ENCODE peak calls at places on chromosomes 4 and X, in seven cellular contexts. One of them, this sample, is unnamed.

GRCh38 chrX:53883196-53883595 is 161.1 kb downstream of the PHF8 start:
- DNase-seq in lower leg skin: no peak
- DNase-seq in right lobe of liver: no peak
- DNase-seq in HepG2: peak; percentile 77
- DNase-seq in Peyer's patch: no peak
- DNase-seq in A549: no peak
- DNase-seq in IMR-90: no peak
- DNase-seq in this sample: no peak

GRCh38 chr4:168930413-168931196 is 79.5 kb downstream of the CBR4 start:
- DNase-seq in lower leg skin: no peak
- DNase-seq in IMR-90: no peak
- DNase-seq in right lobe of liver: no peak
- DNase-seq in Peyer's patch: no peak
- DNase-seq in A549: no peak
- DNase-seq in HepG2: no peak
- DNase-seq in this sample: no peak

GRCh38 chrX:103187953-103188475 is 26.9 kb upstream of the BEX4 start:
- DNase-seq in lower leg skin: no peak
- DNase-seq in HepG2: no peak
- DNase-seq in IMR-90: no peak
- DNase-seq in A549: no peak
- DNase-seq in right lobe of liver: no peak
- DNase-seq in Peyer's patch: no peak
- DNase-seq in this sample: no peak

GRCh38 chr4:126130200-126130599 is 815.4 kb downstream of the FAT4 start:
- DNase-seq in HepG2: no peak
- DNase-seq in A549: no peak
- DNase-seq in lower leg skin: no peak
- DNase-seq in IMR-90: peak; percentile 52
- DNase-seq in Peyer's patch: no peak
- DNase-seq in right lobe of liver: no peak
- DNase-seq in this sample: no peak

GRCh38 chr4:30720656-30721352 is 635 bp downstream of the PCDH7 start:
- DNase-seq in right lobe of liver: no peak
- DNase-seq in IMR-90: peak; percentile 61
- DNase-seq in HepG2: no peak
- DNase-seq in Peyer's patch: no peak
- DNase-seq in lower leg skin: peak; percentile 85
- DNase-seq in A549: peak; percentile 4
- DNase-seq in this sample: no peak

GRCh38 chrX:97740886-97741285 is 857.2 kb downstream of the RPA4 start:
- DNase-seq in Peyer's patch: no peak
- DNase-seq in IMR-90: no peak
- DNase-seq in right lobe of liver: no peak
- DNase-seq in lower leg skin: no peak
- DNase-seq in HepG2: no peak
- DNase-seq in A549: no peak
- DNase-seq in this sample: no peak

GRCh38 chr4:120785202-120785601 is 137.3 kb downstream of the PRDM5 start:
- DNase-seq in HepG2: no peak
- DNase-seq in lower leg skin: no peak
- DNase-seq in IMR-90: no peak
- DNase-seq in Peyer's patch: no peak
- DNase-seq in right lobe of liver: no peak
- DNase-seq in A549: no peak
- DNase-seq in this sample: no peak

GRCh38 chr4:1503583-1504471 is 97.6 kb upstream of the NKX1-1 start:
- DNase-seq in lower leg skin: peak; percentile 74
- DNase-seq in IMR-90: no peak
- DNase-seq in A549: no peak
- DNase-seq in right lobe of liver: peak; percentile 53
- DNase-seq in Peyer's patch: peak; percentile 28
- DNase-seq in HepG2: no peak
- DNase-seq in this sample: no peak

GRCh38 chr4:94582517-94582916 is 130.8 kb downstream of the PDLIM5 start:
- DNase-seq in HepG2: no peak
- DNase-seq in lower leg skin: no peak
- DNase-seq in IMR-90: no peak
- DNase-seq in A549: no peak
- DNase-seq in Peyer's patch: no peak
- DNase-seq in right lobe of liver: no peak
- DNase-seq in this sample: no peak

GRCh38 chrX:132022863-132023116 is 312 bp upstream of the STK26 start:
- DNase-seq in Peyer's patch: no peak
- DNase-seq in IMR-90: no peak
- DNase-seq in lower leg skin: no peak
- DNase-seq in right lobe of liver: peak; percentile 37
- DNase-seq in A549: peak; percentile 1
- DNase-seq in HepG2: no peak
- DNase-seq in this sample: no peak

GRCh38 chrX:132023117-132023895 is at the start of gene STK26:
- DNase-seq in A549: peak; percentile 48
- DNase-seq in IMR-90: no peak
- DNase-seq in Peyer's patch: peak; percentile 89
- DNase-seq in lower leg skin: peak; percentile 92
- DNase-seq in HepG2: peak; percentile 44
- DNase-seq in right lobe of liver: peak; percentile 82
- DNase-seq in this sample: peak; percentile 90

GRCh38 chrX:132025085-132025484 is 2.0 kb downstream of the STK26 start:
- DNase-seq in IMR-90: no peak
- DNase-seq in right lobe of liver: no peak
- DNase-seq in lower leg skin: no peak
- DNase-seq in Peyer's patch: no peak
- DNase-seq in A549: no peak
- DNase-seq in HepG2: peak; percentile 3
- DNase-seq in this sample: peak; percentile 23

GRCh38 chrX:132022115-132022862 is 813 bp upstream of the STK26 start:
- DNase-seq in A549: peak; percentile 14
- DNase-seq in IMR-90: no peak
- DNase-seq in HepG2: peak; percentile 2
- DNase-seq in Peyer's patch: no peak
- DNase-seq in lower leg skin: no peak
- DNase-seq in right lobe of liver: no peak
- DNase-seq in this sample: peak; percentile 60

DNA sequence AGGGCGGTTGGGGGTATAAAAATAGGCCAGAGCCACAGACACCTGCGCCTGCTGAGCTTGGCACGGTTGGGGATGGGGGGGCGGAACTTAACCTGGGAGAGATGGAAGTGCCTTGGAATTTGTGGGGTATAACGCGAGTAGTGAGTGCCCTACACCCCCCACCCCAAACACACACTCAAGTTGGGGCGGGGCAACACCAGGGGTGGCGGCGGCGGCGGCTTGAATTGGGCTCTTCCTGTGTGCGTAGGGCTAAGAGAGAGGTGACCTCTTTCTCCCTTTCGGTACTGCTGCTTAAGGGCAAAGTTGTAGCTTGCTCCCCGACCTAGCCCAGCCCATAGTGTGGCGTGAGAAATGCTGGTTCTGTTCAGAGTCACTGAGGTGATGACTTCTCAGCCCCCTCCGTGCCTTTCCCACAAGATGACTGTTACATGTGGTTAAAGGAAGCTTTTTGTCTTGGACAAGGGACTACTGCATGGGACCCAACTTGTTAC is 839 bp downstream of the STK26 start:
- DNase-seq in IMR-90: no peak
- DNase-seq in Peyer's patch: peak; percentile 54
- DNase-seq in right lobe of liver: no peak
- DNase-seq in HepG2: no peak
- DNase-seq in A549: peak; percentile 2
- DNase-seq in lower leg skin: no peak
- DNase-seq in this sample: peak; percentile 64
- TF ChIP-seq POLR2A in IMR-90: no peak
- TF ChIP-seq POLR2A in Peyer's patch: no peak
- TF ChIP-seq POLR2A in right lobe of liver: no peak
- TF ChIP-seq POLR2A in HepG2: peak; percentile 0
- TF ChIP-seq POLR2A in A549: no peak
- TF ChIP-seq POLR2A in lower leg skin: no peak
- TF ChIP-seq POLR2A in this sample: no peak

GRCh38 chr4:186693894-186694293 is 29.8 kb downstream of the FAT1 start:
- DNase-seq in right lobe of liver: no peak
- DNase-seq in lower leg skin: no peak
- DNase-seq in A549: no peak
- DNase-seq in IMR-90: no peak
- DNase-seq in HepG2: no peak
- DNase-seq in Peyer's patch: no peak
- DNase-seq in this sample: no peak

GRCh38 chr4:186689476-186689875 is 34.2 kb downstream of the FAT1 start:
- DNase-seq in Peyer's patch: no peak
- DNase-seq in lower leg skin: no peak
- DNase-seq in IMR-90: no peak
- DNase-seq in right lobe of liver: no peak
- DNase-seq in HepG2: no peak
- DNase-seq in A549: no peak
- DNase-seq in this sample: no peak

GRCh38 chr4:186691396-186691795 is 32.3 kb downstream of the FAT1 start:
- DNase-seq in HepG2: no peak
- DNase-seq in IMR-90: no peak
- DNase-seq in A549: no peak
- DNase-seq in right lobe of liver: no peak
- DNase-seq in Peyer's patch: no peak
- DNase-seq in lower leg skin: no peak
- DNase-seq in this sample: no peak

GRCh38 chr4:186695392-186695791 is 28.3 kb downstream of the FAT1 start:
- DNase-seq in right lobe of liver: no peak
- DNase-seq in lower leg skin: no peak
- DNase-seq in Peyer's patch: no peak
- DNase-seq in A549: no peak
- DNase-seq in IMR-90: no peak
- DNase-seq in HepG2: no peak
- DNase-seq in this sample: no peak

GRCh38 chr4:186693159-186693815 is 30.4 kb downstream of the FAT1 start:
- DNase-seq in right lobe of liver: no peak
- DNase-seq in A549: peak; percentile 72
- DNase-seq in IMR-90: peak; percentile 87
- DNase-seq in lower leg skin: peak; percentile 87
- DNase-seq in Peyer's patch: peak; percentile 61
- DNase-seq in HepG2: no peak
- DNase-seq in this sample: peak; percentile 57
- TF ChIP-seq POLR2A in right lobe of liver: no peak
- TF ChIP-seq POLR2A in A549: no peak
- TF ChIP-seq POLR2A in IMR-90: no peak
- TF ChIP-seq POLR2A in lower leg skin: no peak
- TF ChIP-seq POLR2A in Peyer's patch: no peak
- TF ChIP-seq POLR2A in HepG2: no peak
- TF ChIP-seq POLR2A in this sample: no peak

DNA sequence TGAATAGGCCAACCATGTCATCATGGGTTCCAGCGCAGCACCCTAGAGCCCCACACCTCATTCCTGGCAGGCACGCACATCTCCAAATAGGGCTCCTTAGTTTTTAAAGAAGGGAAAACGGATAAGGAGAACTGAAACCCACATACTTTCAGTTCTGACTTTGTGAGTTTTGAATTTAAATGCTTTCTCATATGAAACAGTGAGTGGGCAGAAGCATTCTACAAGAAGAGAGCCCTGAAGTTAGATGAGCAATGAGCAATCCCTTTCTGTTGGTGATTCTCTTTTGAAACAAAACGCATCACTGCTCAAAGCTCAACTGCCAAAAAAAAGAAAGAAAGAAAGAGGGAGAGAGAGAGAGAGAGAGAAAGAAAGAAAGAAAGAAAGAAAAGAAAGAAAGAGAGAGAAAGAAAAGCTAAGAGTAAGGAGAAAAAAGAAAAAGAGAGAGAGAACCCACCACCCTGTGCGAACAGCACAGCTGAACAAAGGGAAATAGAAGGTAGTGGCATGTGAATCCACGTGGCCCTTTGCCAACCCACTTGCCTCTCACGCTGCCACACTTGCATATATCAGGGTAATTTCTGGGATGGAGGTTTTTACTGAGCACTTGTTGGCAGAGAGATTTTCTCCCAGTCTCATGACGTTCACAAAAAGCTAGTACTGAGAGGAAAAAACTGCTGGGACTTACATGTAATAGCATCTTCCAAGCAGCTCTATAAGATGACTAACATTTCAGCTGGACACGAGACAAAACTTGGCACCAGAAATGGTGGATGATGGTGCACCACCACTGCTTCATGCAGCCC is 31.0 kb downstream of the TMSB4X start:
- DNase-seq in right lobe of liver: no peak
- DNase-seq in HepG2: no peak
- DNase-seq in A549: no peak
- DNase-seq in Peyer's patch: no peak
- DNase-seq in lower leg skin: no peak
- DNase-seq in IMR-90: peak; percentile 70
- DNase-seq in this sample: no peak
- TF ChIP-seq POLR2A in right lobe of liver: no peak
- TF ChIP-seq POLR2A in HepG2: no peak
- TF ChIP-seq POLR2A in A549: no peak
- TF ChIP-seq POLR2A in Peyer's patch: no peak
- TF ChIP-seq POLR2A in lower leg skin: no peak
- TF ChIP-seq POLR2A in IMR-90: no peak
- TF ChIP-seq POLR2A in this sample: no peak

DNA sequence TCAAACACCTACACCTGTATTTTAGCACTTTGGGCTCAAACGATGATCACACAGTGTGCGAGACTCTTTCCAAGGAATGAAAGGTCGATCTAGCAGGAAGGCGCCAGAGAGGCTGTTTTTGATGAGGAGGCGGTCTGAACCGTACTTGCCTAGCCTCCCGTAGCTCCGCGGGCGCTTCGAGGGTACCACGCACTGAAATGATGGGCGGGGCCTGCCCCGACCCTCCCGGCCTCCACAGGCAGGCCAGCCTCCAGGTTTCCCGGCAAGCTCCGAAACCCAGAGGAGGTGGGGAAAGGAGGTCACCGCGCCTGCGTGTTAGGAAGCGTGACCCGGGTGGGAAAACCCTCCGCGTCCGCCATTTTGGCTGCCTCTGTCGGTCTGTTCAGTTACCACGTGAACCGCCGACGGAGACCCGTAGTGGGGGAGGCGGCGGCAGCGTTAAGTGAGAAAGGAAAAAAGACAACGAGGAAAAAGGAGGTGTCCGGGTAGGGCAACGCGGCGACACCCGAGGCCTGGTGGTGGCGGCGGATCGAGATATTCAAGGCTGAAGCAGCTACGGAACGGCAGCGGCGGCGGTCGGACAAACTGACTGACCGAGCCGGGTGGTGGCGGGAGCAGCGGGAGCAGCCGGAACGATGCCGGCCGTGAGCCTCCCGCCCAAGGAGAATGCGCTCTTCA is at the start of gene NAA15:
- DNase-seq in A549: peak; percentile 84
- DNase-seq in Peyer's patch: peak; percentile 99
- DNase-seq in HepG2: peak; percentile 96
- DNase-seq in lower leg skin: peak; percentile 99
- DNase-seq in IMR-90: peak; percentile 97
- DNase-seq in right lobe of liver: peak; percentile 99
- DNase-seq in this sample: peak; percentile 99
- TF ChIP-seq POLR2A in A549: peak; percentile 52
- TF ChIP-seq POLR2A in Peyer's patch: peak; percentile 90
- TF ChIP-seq POLR2A in HepG2: peak; percentile 77
- TF ChIP-seq POLR2A in lower leg skin: no peak
- TF ChIP-seq POLR2A in IMR-90: peak; percentile 77
- TF ChIP-seq POLR2A in right lobe of liver: peak; percentile 92
- TF ChIP-seq POLR2A in this sample: peak; percentile 95

GRCh38 chrX:40108084-40108958 is 10.6 kb upstream of the BCOR start:
- DNase-seq in Peyer's patch: peak; percentile 73
- DNase-seq in right lobe of liver: peak; percentile 82
- DNase-seq in A549: peak; percentile 57
- DNase-seq in lower leg skin: peak; percentile 93
- DNase-seq in IMR-90: no peak
- DNase-seq in HepG2: peak; percentile 74
- DNase-seq in this sample: no peak
- TF ChIP-seq POLR2A in Peyer's patch: no peak
- TF ChIP-seq POLR2A in right lobe of liver: peak; percentile 31
- TF ChIP-seq POLR2A in A549: peak; percentile 31
- TF ChIP-seq POLR2A in lower leg skin: no peak
- TF ChIP-seq POLR2A in IMR-90: no peak
- TF ChIP-seq POLR2A in HepG2: peak; percentile 45
- TF ChIP-seq POLR2A in this sample: no peak

GRCh38 chrX:7110821-7111276 is 36.7 kb upstream of the STS start:
- DNase-seq in IMR-90: no peak
- DNase-seq in A549: no peak
- DNase-seq in HepG2: no peak
- DNase-seq in lower leg skin: no peak
- DNase-seq in Peyer's patch: no peak
- DNase-seq in right lobe of liver: no peak
- DNase-seq in this sample: no peak
- TF ChIP-seq POLR2A in IMR-90: no peak
- TF ChIP-seq POLR2A in A549: no peak
- TF ChIP-seq POLR2A in HepG2: no peak
- TF ChIP-seq POLR2A in lower leg skin: no peak
- TF ChIP-seq POLR2A in Peyer's patch: no peak
- TF ChIP-seq POLR2A in right lobe of liver: no peak
- TF ChIP-seq POLR2A in this sample: no peak